ENCODE peak calls at places on chromosomes 4 and X, in ten cellular contexts. One of them, this sample, is unnamed.

GRCh38 chr4:61922766-61923165 is 722.6 kb downstream of the ADGRL3 start:
- DNase-seq in IMR-90: no peak
- DNase-seq in hepatic stellate cell: no peak
- DNase-seq in nephron progenitor cell: no peak
- DNase-seq in GDM1: no peak
- DNase-seq in ovary: no peak
- DNase-seq in right cardiac atrium: no peak
- DNase-seq in lower lobe of right lung: no peak
- DNase-seq in adipocyte: no peak
- DNase-seq in NCI-H1092: no peak
- DNase-seq in this sample: no peak

GRCh38 chr4:124389591-124389990 is 322.9 kb downstream of the ANKRD50 start:
- DNase-seq in IMR-90: peak
- DNase-seq in hepatic stellate cell: no peak
- DNase-seq in nephron progenitor cell: no peak
- DNase-seq in GDM1: no peak
- DNase-seq in ovary: no peak
- DNase-seq in right cardiac atrium: no peak
- DNase-seq in lower lobe of right lung: no peak
- DNase-seq in adipocyte: peak
- DNase-seq in NCI-H1092: no peak
- DNase-seq in this sample: no peak

GRCh38 chr4:100391086-100391485 is 126.7 kb downstream of the EMCN start:
- DNase-seq in IMR-90: no peak
- DNase-seq in hepatic stellate cell: no peak
- DNase-seq in nephron progenitor cell: no peak
- DNase-seq in GDM1: no peak
- DNase-seq in ovary: no peak
- DNase-seq in right cardiac atrium: no peak
- DNase-seq in lower lobe of right lung: no peak
- DNase-seq in adipocyte: no peak
- DNase-seq in NCI-H1092: no peak
- DNase-seq in this sample: no peak

GRCh38 chrX:69136546-69137331 is 28.5 kb downstream of the PJA1 start:
- DNase-seq in IMR-90: no peak
- DNase-seq in hepatic stellate cell: no peak
- DNase-seq in nephron progenitor cell: peak
- DNase-seq in GDM1: no peak
- DNase-seq in ovary: peak
- DNase-seq in right cardiac atrium: peak
- DNase-seq in lower lobe of right lung: no peak
- DNase-seq in adipocyte: peak
- DNase-seq in NCI-H1092: no peak
- DNase-seq in this sample: peak

GRCh38 chr4:84597450-84597849 is 14.5 kb downstream of the CDS1 start:
- DNase-seq in IMR-90: no peak
- DNase-seq in hepatic stellate cell: no peak
- DNase-seq in nephron progenitor cell: no peak
- DNase-seq in GDM1: no peak
- DNase-seq in ovary: no peak
- DNase-seq in right cardiac atrium: no peak
- DNase-seq in lower lobe of right lung: no peak
- DNase-seq in adipocyte: no peak
- DNase-seq in NCI-H1092: no peak
- DNase-seq in this sample: no peak

GRCh38 chrX:118807151-118808017 is 16.2 kb upstream of the ZCCHC12 start:
- DNase-seq in IMR-90: peak
- DNase-seq in hepatic stellate cell: peak
- DNase-seq in nephron progenitor cell: peak
- DNase-seq in GDM1: peak
- DNase-seq in ovary: peak
- DNase-seq in right cardiac atrium: peak
- DNase-seq in lower lobe of right lung: no peak
- DNase-seq in adipocyte: peak
- DNase-seq in NCI-H1092: peak
- DNase-seq in this sample: peak

GRCh38 chr4:138535316-138535715 is 293.2 kb upstream of the SLC7A11 start:
- DNase-seq in IMR-90: no peak
- DNase-seq in hepatic stellate cell: no peak
- DNase-seq in nephron progenitor cell: no peak
- DNase-seq in GDM1: no peak
- DNase-seq in ovary: no peak
- DNase-seq in right cardiac atrium: no peak
- DNase-seq in lower lobe of right lung: no peak
- DNase-seq in adipocyte: peak
- DNase-seq in NCI-H1092: no peak
- DNase-seq in this sample: no peak

GRCh38 chr4:112604590-112604989 is 32.1 kb downstream of the ZGRF1 start:
- DNase-seq in IMR-90: peak
- DNase-seq in hepatic stellate cell: peak
- DNase-seq in nephron progenitor cell: peak
- DNase-seq in GDM1: peak
- DNase-seq in ovary: no peak
- DNase-seq in right cardiac atrium: no peak
- DNase-seq in lower lobe of right lung: no peak
- DNase-seq in adipocyte: peak
- DNase-seq in NCI-H1092: peak
- DNase-seq in this sample: no peak

GRCh38 chrX:68721991-68722860 is 74.8 kb downstream of the STARD8 start:
- DNase-seq in IMR-90: no peak
- DNase-seq in hepatic stellate cell: no peak
- DNase-seq in nephron progenitor cell: no peak
- DNase-seq in GDM1: no peak
- DNase-seq in ovary: no peak
- DNase-seq in right cardiac atrium: no peak
- DNase-seq in lower lobe of right lung: no peak
- DNase-seq in adipocyte: no peak
- DNase-seq in NCI-H1092: no peak
- DNase-seq in this sample: no peak

GRCh38 chr4:159308571-159309340 is 205.9 kb downstream of the RAPGEF2 start:
- DNase-seq in IMR-90: peak
- DNase-seq in hepatic stellate cell: peak
- DNase-seq in nephron progenitor cell: no peak
- DNase-seq in GDM1: no peak
- DNase-seq in ovary: no peak
- DNase-seq in right cardiac atrium: no peak
- DNase-seq in lower lobe of right lung: no peak
- DNase-seq in adipocyte: peak
- DNase-seq in NCI-H1092: no peak
- DNase-seq in this sample: no peak

GRCh38 chr4:27318740-27319139 is 458.1 kb downstream of the STIM2 start:
- DNase-seq in IMR-90: peak
- DNase-seq in hepatic stellate cell: no peak
- DNase-seq in nephron progenitor cell: peak
- DNase-seq in GDM1: peak
- DNase-seq in ovary: no peak
- DNase-seq in right cardiac atrium: peak
- DNase-seq in lower lobe of right lung: no peak
- DNase-seq in adipocyte: peak
- DNase-seq in NCI-H1092: no peak
- DNase-seq in this sample: peak

GRCh38 chrX:1292581-1293310 is 24.1 kb downstream of the CSF2RA start:
- DNase-seq in IMR-90: no peak
- DNase-seq in hepatic stellate cell: no peak
- DNase-seq in nephron progenitor cell: peak
- DNase-seq in GDM1: no peak
- DNase-seq in ovary: no peak
- DNase-seq in right cardiac atrium: peak
- DNase-seq in lower lobe of right lung: no peak
- DNase-seq in adipocyte: no peak
- DNase-seq in NCI-H1092: no peak
- DNase-seq in this sample: no peak

GRCh38 chr4:129138762-129139496 is 43.0 kb downstream of the C4orf33 start:
- DNase-seq in IMR-90: no peak
- DNase-seq in hepatic stellate cell: no peak
- DNase-seq in nephron progenitor cell: no peak
- DNase-seq in GDM1: no peak
- DNase-seq in ovary: no peak
- DNase-seq in right cardiac atrium: no peak
- DNase-seq in lower lobe of right lung: no peak
- DNase-seq in adipocyte: no peak
- DNase-seq in NCI-H1092: no peak
- DNase-seq in this sample: no peak

GRCh38 chr4:128354205-128354821 is 66.7 kb upstream of the PGRMC2 start:
- DNase-seq in IMR-90: peak
- DNase-seq in hepatic stellate cell: peak
- DNase-seq in nephron progenitor cell: no peak
- DNase-seq in GDM1: no peak
- DNase-seq in ovary: no peak
- DNase-seq in right cardiac atrium: peak
- DNase-seq in lower lobe of right lung: no peak
- DNase-seq in adipocyte: peak
- DNase-seq in NCI-H1092: no peak
- DNase-seq in this sample: no peak

GRCh38 chr4:113086172-113086695 is 36.8 kb downstream of the ANK2 start:
- DNase-seq in IMR-90: no peak
- DNase-seq in hepatic stellate cell: no peak
- DNase-seq in nephron progenitor cell: no peak
- DNase-seq in GDM1: no peak
- DNase-seq in ovary: no peak
- DNase-seq in right cardiac atrium: no peak
- DNase-seq in lower lobe of right lung: no peak
- DNase-seq in adipocyte: peak
- DNase-seq in NCI-H1092: no peak
- DNase-seq in this sample: no peak

GRCh38 chr4:7320413-7320812 is 114.3 kb downstream of the PSAPL1 start:
- DNase-seq in IMR-90: no peak
- DNase-seq in hepatic stellate cell: no peak
- DNase-seq in nephron progenitor cell: no peak
- DNase-seq in GDM1: no peak
- DNase-seq in ovary: no peak
- DNase-seq in right cardiac atrium: no peak
- DNase-seq in lower lobe of right lung: no peak
- DNase-seq in adipocyte: no peak
- DNase-seq in NCI-H1092: no peak
- DNase-seq in this sample: no peak

GRCh38 chr4:140110542-140110941 is 43.4 kb downstream of the MAML3 start:
- DNase-seq in IMR-90: no peak
- DNase-seq in hepatic stellate cell: no peak
- DNase-seq in nephron progenitor cell: no peak
- DNase-seq in GDM1: no peak
- DNase-seq in ovary: no peak
- DNase-seq in right cardiac atrium: no peak
- DNase-seq in lower lobe of right lung: no peak
- DNase-seq in adipocyte: no peak
- DNase-seq in NCI-H1092: no peak
- DNase-seq in this sample: no peak

GRCh38 chr4:179097741-179098140 is 1655.5 kb upstream of the AGA start:
- DNase-seq in IMR-90: peak
- DNase-seq in hepatic stellate cell: no peak
- DNase-seq in nephron progenitor cell: peak
- DNase-seq in GDM1: no peak
- DNase-seq in ovary: no peak
- DNase-seq in right cardiac atrium: no peak
- DNase-seq in lower lobe of right lung: no peak
- DNase-seq in adipocyte: peak
- DNase-seq in NCI-H1092: no peak
- DNase-seq in this sample: no peak

GRCh38 chr4:15898902-15899301 is 39.6 kb downstream of the FGFBP1 start:
- DNase-seq in IMR-90: no peak
- DNase-seq in hepatic stellate cell: no peak
- DNase-seq in nephron progenitor cell: no peak
- DNase-seq in GDM1: no peak
- DNase-seq in ovary: no peak
- DNase-seq in right cardiac atrium: no peak
- DNase-seq in lower lobe of right lung: no peak
- DNase-seq in adipocyte: no peak
- DNase-seq in NCI-H1092: no peak
- DNase-seq in this sample: no peak

GRCh38 chr4:69039071-69039470 is 57.2 kb upstream of the UGT2B7 start:
- DNase-seq in IMR-90: no peak
- DNase-seq in hepatic stellate cell: no peak
- DNase-seq in nephron progenitor cell: no peak
- DNase-seq in GDM1: no peak
- DNase-seq in ovary: no peak
- DNase-seq in right cardiac atrium: no peak
- DNase-seq in lower lobe of right lung: no peak
- DNase-seq in adipocyte: no peak
- DNase-seq in NCI-H1092: no peak
- DNase-seq in this sample: no peak

GRCh38 chrX:153736871-153737441 is 12.3 kb downstream of the ABCD1 start:
- DNase-seq in IMR-90: no peak
- DNase-seq in hepatic stellate cell: no peak
- DNase-seq in nephron progenitor cell: no peak
- DNase-seq in GDM1: no peak
- DNase-seq in ovary: no peak
- DNase-seq in right cardiac atrium: no peak
- DNase-seq in lower lobe of right lung: no peak
- DNase-seq in adipocyte: no peak
- DNase-seq in NCI-H1092: peak
- DNase-seq in this sample: no peak

GRCh38 chrX:17052210-17052609 is 105.8 kb downstream of the REPS2 start:
- DNase-seq in IMR-90: no peak
- DNase-seq in hepatic stellate cell: no peak
- DNase-seq in nephron progenitor cell: no peak
- DNase-seq in GDM1: no peak
- DNase-seq in ovary: no peak
- DNase-seq in right cardiac atrium: no peak
- DNase-seq in lower lobe of right lung: no peak
- DNase-seq in adipocyte: no peak
- DNase-seq in NCI-H1092: no peak
- DNase-seq in this sample: no peak

GRCh38 chr4:88148560-88148959 is 9.9 kb downstream of the ABCG2 start:
- DNase-seq in IMR-90: no peak
- DNase-seq in hepatic stellate cell: no peak
- DNase-seq in nephron progenitor cell: no peak
- DNase-seq in GDM1: no peak
- DNase-seq in ovary: no peak
- DNase-seq in right cardiac atrium: no peak
- DNase-seq in lower lobe of right lung: no peak
- DNase-seq in adipocyte: no peak
- DNase-seq in NCI-H1092: no peak
- DNase-seq in this sample: no peak

GRCh38 chr4:56979674-56980073 is 978 bp downstream of the POLR2B start:
- DNase-seq in IMR-90: peak
- DNase-seq in hepatic stellate cell: no peak
- DNase-seq in nephron progenitor cell: peak
- DNase-seq in GDM1: no peak
- DNase-seq in ovary: no peak
- DNase-seq in right cardiac atrium: peak
- DNase-seq in lower lobe of right lung: no peak
- DNase-seq in adipocyte: peak
- DNase-seq in NCI-H1092: no peak
- DNase-seq in this sample: peak

GRCh38 chrX:71056857-71057256 is 11.3 kb downstream of the SNX12 start:
- DNase-seq in IMR-90: peak
- DNase-seq in hepatic stellate cell: peak
- DNase-seq in nephron progenitor cell: no peak
- DNase-seq in GDM1: no peak
- DNase-seq in ovary: no peak
- DNase-seq in right cardiac atrium: no peak
- DNase-seq in lower lobe of right lung: no peak
- DNase-seq in adipocyte: peak
- DNase-seq in NCI-H1092: no peak
- DNase-seq in this sample: no peak

GRCh38 chr4:38105475-38105874 is 145.3 kb downstream of the PTTG2 start:
- DNase-seq in IMR-90: no peak
- DNase-seq in hepatic stellate cell: no peak
- DNase-seq in nephron progenitor cell: no peak
- DNase-seq in GDM1: no peak
- DNase-seq in ovary: no peak
- DNase-seq in right cardiac atrium: no peak
- DNase-seq in lower lobe of right lung: no peak
- DNase-seq in adipocyte: no peak
- DNase-seq in NCI-H1092: no peak
- DNase-seq in this sample: no peak

GRCh38 chr4:140351778-140352177 is 21.7 kb upstream of the SCOC start:
- DNase-seq in IMR-90: no peak
- DNase-seq in hepatic stellate cell: no peak
- DNase-seq in nephron progenitor cell: no peak
- DNase-seq in GDM1: no peak
- DNase-seq in ovary: no peak
- DNase-seq in right cardiac atrium: peak
- DNase-seq in lower lobe of right lung: no peak
- DNase-seq in adipocyte: no peak
- DNase-seq in NCI-H1092: no peak
- DNase-seq in this sample: no peak

GRCh38 chrX:8245411-8245810 is 74.3 kb upstream of the VCX2 start:
- DNase-seq in IMR-90: no peak
- DNase-seq in hepatic stellate cell: no peak
- DNase-seq in nephron progenitor cell: peak
- DNase-seq in GDM1: no peak
- DNase-seq in ovary: no peak
- DNase-seq in right cardiac atrium: no peak
- DNase-seq in lower lobe of right lung: no peak
- DNase-seq in adipocyte: no peak
- DNase-seq in NCI-H1092: no peak
- DNase-seq in this sample: no peak